ENCODE peak calls at places on chromosomes 16 and 17, in seven cellular contexts. B is fibroblast of lung, U is K562, V is endodermal cell, X is GM23248, D is PC-3, S is kidney. T is an unnamed sample. For H3K4me1, the result is how much of the 10 kb centered on the place peaks cover.

GRCh38 chr16:60907645-60908044 is 1128.6 kb downstream of the CDH8 start:
- DNase-seq in D (no peak), S (no peak), V (no peak), U (no peak), B (no peak), X (no peak), T (no peak)

GRCh38 chr17:676060-676745 is 38.4 kb downstream of the VPS53 start:
- DNase-seq in D (no peak), X (peak), V (no peak), S (no peak), B (peak), U (no peak), T (no peak)

GRCh38 chr17:73474370-73474988 is 162.7 kb upstream of the CDC42EP4 start:
- DNase-seq in X (peak), U (peak), B (peak), V (no peak), S (peak), D (peak), T (peak)

GRCh38 chr16:11586856-11587642 is at the start of gene LITAF:
- DNase-seq in D (peak), B (peak), U (peak), S (peak), X (peak), V (peak), T (peak)

GRCh38 chr17:64448665-64449512 is at the start of gene MILR1:
- DNase-seq in V (no peak), U (peak), X (peak), B (peak), D (peak), S (no peak), T (peak)

GRCh38 chr17:32784113-32784512 is 92.8 kb downstream of the MYO1D start:
- DNase-seq in V (no peak), S (no peak), D (no peak), X (no peak), U (no peak), B (no peak), T (no peak)

GRCh38 chr16:52581530-52581929 is 34.6 kb upstream of the TOX3 start:
- DNase-seq in X (no peak), S (no peak), D (no peak), U (no peak), V (peak), B (no peak), T (no peak)

GRCh38 chr16:85945424-85945751 is 46.4 kb downstream of the IRF8 start:
- DNase-seq in X (no peak), V (no peak), S (no peak), B (no peak), D (no peak), U (no peak), T (no peak)

GRCh38 chr16:64470916-64471315 is 650.9 kb downstream of the CDH11 start:
- DNase-seq in B (no peak), S (no peak), D (no peak), U (no peak), V (no peak), X (peak), T (no peak)

GRCh38 chr16:64478258-64478906 is 643.5 kb downstream of the CDH11 start:
- DNase-seq in U (no peak), D (peak), B (peak), V (no peak), X (peak), S (no peak), T (no peak)

GRCh38 chr16:64469906-64470702 is 651.8 kb downstream of the CDH11 start:
- DNase-seq in D (no peak), U (no peak), S (peak), X (peak), B (no peak), V (no peak), T (no peak)

GRCh38 chr16:64481497-64481896 is 640.4 kb downstream of the CDH11 start:
- DNase-seq in D (no peak), U (no peak), X (no peak), B (no peak), V (no peak), S (no peak), T (no peak)

GRCh38 chr16:64475627-64476351 is 646.1 kb downstream of the CDH11 start:
- DNase-seq in S (no peak), V (no peak), U (no peak), B (no peak), D (no peak), X (no peak), T (no peak)
- H3K27ac ChIP-seq in S (no peak), V (peak), U (no peak), B (no peak), D (no peak), X (no peak), T (no peak)

GRCh38 chr16:83365166-83365565 is 442.6 kb upstream of the HSBP1 start:
- DNase-seq in U (no peak), D (no peak), B (no peak), X (peak), S (no peak), V (no peak), T (no peak)

GRCh38 chr16:83363521-83363920 is 444.3 kb upstream of the HSBP1 start:
- DNase-seq in U (no peak), V (no peak), B (no peak), D (no peak), S (no peak), X (peak), T (no peak)

GRCh38 chr16:83366228-83366627 is 441.6 kb upstream of the HSBP1 start:
- DNase-seq in V (no peak), D (no peak), X (no peak), U (no peak), S (no peak), B (no peak), T (no peak)
- H3K4me1 ChIP-seq in V (under half), D (under half), X (under half), U (under half), S (under half), B (under half), T (under half)

GRCh38 chr17:18980682-18981384 is 23.7 kb downstream of the FAM83G start:
- DNase-seq in X (peak), S (no peak), V (peak), U (no peak), B (no peak), D (no peak), T (no peak)
- H3K9ac ChIP-seq in X (peak), S (no peak), V (no peak), U (peak), B (no peak), D (no peak), T (peak)

DNA sequence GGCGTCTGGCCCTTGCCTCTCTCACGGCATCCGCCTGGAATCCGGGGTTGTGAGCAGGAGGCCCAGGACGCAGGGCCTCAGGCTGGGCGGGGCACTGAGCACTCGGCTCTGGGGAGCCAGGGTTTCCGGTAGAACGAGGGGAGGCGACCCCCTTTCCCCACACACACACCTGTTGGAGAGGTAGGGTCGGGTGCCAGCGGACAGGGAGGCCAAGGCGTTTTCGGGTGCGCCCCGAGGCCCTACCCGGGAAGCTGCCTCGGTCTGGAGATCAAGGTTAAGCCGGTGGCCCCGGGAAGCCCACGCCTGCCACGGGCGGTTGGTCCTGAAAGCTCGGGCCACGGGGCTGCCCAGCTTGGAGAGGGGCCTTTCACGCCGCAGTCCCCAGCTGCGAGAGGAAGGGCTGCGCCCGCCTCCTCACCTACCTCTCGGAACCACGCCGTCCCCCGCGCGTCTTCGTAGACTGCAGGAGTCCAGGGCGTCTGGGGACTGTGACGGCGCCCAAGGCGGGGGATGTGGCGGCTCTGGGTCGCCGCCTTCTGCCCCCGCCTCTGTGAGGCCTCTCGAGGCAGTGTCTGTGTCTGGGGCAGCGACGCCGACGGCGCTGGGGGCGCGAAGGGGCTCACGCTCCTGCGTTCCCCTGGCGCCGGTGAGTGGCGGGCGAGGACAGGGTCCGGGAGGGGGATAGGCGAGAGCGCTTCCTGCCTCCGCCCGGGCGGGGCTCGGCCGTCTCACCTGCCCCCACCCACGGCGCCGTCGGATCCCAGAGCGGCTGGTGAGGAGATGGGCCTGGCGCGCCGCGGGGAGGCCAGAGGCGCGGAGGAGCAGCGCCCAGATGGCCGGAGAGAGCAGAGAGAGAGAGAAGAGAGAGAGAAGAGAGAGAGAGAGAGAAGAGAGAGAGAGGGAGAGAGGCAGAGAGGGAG is 20.3 kb upstream of the HOXB9 start:
- DNase-seq in X (no peak), B (no peak), D (no peak), S (no peak), V (peak), U (peak), T (peak)
- H3K27ac ChIP-seq in X (no peak), B (no peak), D (no peak), S (peak), V (no peak), U (peak), T (peak)

DNA sequence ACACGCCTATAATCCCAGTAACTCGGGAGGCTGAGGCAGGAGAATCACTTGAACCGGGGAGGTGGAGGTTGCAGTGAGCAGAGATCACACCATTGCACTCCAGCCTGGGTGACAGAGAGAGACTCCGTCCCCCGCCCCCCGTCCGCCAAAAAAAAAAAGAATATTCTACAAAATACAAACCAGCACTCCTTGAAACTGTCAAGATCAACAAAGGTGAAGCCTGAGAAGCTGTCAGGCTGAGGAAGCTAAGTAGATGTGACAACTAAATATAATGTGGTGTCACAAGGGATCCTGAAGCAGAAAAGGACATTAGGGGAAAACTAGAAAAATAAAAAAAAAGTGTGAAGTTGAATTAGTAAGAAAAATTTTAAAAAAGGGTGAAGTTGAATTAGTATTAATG is 6.2 kb downstream of the CD2BP2 start:
- DNase-seq in D (no peak), S (no peak), U (no peak), V (no peak), B (no peak), X (no peak), T (no peak)
- H3K4me1 ChIP-seq in D (under half), S (under half), U (under half), V (under half), B (under half), X (under half), T (under half)

DNA sequence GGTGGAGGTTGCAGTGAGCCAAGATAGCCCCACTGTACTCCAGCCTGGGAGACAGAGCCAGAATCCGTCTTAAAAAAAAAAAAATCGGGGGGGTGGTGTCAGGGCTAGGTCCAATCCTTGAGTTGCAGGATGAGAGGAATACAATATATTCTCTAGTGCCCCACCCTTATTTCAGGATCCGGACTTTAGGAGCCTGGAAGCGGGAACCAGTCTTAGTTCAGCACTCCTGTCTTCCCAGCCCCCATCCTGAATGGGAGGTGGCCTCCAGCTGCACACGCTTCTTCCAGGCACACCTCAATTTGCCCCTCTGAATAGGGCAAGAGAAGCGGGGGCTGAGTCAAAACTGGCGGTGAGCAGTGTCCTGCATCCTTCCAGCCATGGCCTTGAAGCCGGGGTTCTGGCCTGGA is 1.6 kb downstream of the FHOD1 start:
- DNase-seq in X (peak), U (no peak), V (no peak), S (no peak), D (peak), B (no peak), T (peak)
- H3K9ac ChIP-seq in X (peak), U (peak), V (peak), S (peak), D (peak), B (peak), T (peak)

GRCh38 chr16:78624349-78624748 is 524.9 kb downstream of the WWOX start:
- DNase-seq in S (no peak), D (no peak), U (no peak), B (peak), V (no peak), X (no peak), T (no peak)

GRCh38 chr16:78633551-78633950 is 534.1 kb downstream of the WWOX start:
- DNase-seq in D (no peak), V (no peak), B (no peak), S (no peak), U (no peak), X (no peak), T (no peak)

GRCh38 chr16:78628526-78628925 is 529.1 kb downstream of the WWOX start:
- DNase-seq in V (no peak), D (no peak), B (peak), X (no peak), U (no peak), S (no peak), T (no peak)

GRCh38 chr16:78630102-78630501 is 530.6 kb downstream of the WWOX start:
- DNase-seq in S (no peak), U (no peak), X (no peak), D (no peak), V (no peak), B (no peak), T (no peak)

DNA sequence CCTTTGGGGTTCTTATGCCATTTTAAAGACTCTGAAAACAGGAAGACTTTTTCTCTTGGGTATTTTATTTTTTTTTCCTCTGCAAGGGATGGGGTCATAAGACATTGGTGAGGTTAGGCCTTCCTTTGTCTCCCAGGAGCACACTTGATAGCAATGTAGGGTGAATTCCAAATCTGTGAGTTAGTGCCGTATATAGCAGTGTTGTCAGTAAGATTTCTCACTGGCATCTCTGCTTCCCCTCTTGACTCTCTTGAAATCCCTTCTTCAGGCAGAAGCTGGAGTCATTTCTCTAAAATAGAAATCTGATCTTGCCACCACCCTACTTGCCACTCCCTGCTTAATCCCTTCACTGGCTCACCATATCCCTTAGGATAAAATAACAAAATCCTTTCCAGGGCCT is 529.7 kb downstream of the WWOX start:
- DNase-seq in X (no peak), V (no peak), B (peak), S (no peak), U (no peak), D (no peak), T (no peak)
- H3K27ac ChIP-seq in X (no peak), V (no peak), B (no peak), S (no peak), U (no peak), D (no peak), T (no peak)

DNA sequence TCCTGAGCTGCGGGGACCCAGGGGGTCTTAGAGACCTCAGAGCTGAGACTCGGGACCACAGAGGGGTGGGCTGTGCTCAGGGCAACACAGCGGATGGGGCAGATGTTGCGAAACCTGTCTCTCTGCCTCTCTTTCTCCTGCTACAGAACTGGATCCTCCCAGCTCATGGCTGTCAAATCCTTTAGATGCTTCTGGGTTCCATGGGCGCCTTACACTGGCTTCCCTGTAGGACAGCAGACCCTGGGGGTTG is 288.9 kb downstream of the SEC14L1 start:
- DNase-seq in D (no peak), S (no peak), U (no peak), V (no peak), B (no peak), X (no peak), T (no peak)
- H3K4me1 ChIP-seq in D (half or more), S (under half), U (half or more), V (under half), B (half or more), X (half or more), T (under half)